ENCODE peak calls at places on chromosomes 16 and 17, in four cellular contexts. M, H, X and D are unnamed samples.

GRCh38 chr17:81513669-81514484 is 1.3 kb upstream of the ACTG1 start:
- DNase-seq in M (peak), H (peak), X (no peak), D (no peak)

GRCh38 chr16:47592232-47592631 is 131.1 kb downstream of the PHKB start:
- DNase-seq in M (no peak), H (no peak), X (no peak), D (no peak)

GRCh38 chr17:694239-694638 is 20.4 kb downstream of the VPS53 start:
- DNase-seq in X (no peak), M (no peak), H (no peak), D (no peak)

GRCh38 chr17:19904412-19904811 is 36.7 kb upstream of the ULK2 start:
- DNase-seq in H (no peak), M (peak), X (no peak), D (no peak)

GRCh38 chr17:1229354-1229890 is 40.8 kb upstream of the BHLHA9 start:
- DNase-seq in H (peak), M (no peak), X (no peak), D (peak)

GRCh38 chr17:30074726-30075125 is 41.9 kb upstream of the NSRP1 start:
- DNase-seq in H (no peak), X (no peak), M (no peak), D (no peak)

GRCh38 chr16:81127051-81127450 is 30.9 kb upstream of the GCSH start:
- DNase-seq in H (no peak), M (no peak), X (no peak), D (no peak)

GRCh38 chr17:64300566-64300965 is 37.5 kb upstream of the TEX2 start:
- DNase-seq in H (no peak), M (no peak), X (no peak), D (no peak)

GRCh38 chr17:32259596-32259995 is 6.0 kb upstream of the RHBDL3 start:
- DNase-seq in H (no peak), M (no peak), X (no peak), D (no peak)

GRCh38 chr16:57432989-57433388 is 14.2 kb downstream of the CIAPIN1 start:
- DNase-seq in X (no peak), H (no peak), M (no peak), D (no peak)
- TF ChIP-seq FOXK2 in X (no peak), H (no peak), M (no peak), D (no peak)

GRCh38 chr16:24846548-24847357 is 990 bp downstream of the SLC5A11 start:
- DNase-seq in H (no peak), X (no peak), M (no peak), D (no peak)
- TF ChIP-seq FOXK2 in H (no peak), X (no peak), M (no peak), D (no peak)

DNA sequence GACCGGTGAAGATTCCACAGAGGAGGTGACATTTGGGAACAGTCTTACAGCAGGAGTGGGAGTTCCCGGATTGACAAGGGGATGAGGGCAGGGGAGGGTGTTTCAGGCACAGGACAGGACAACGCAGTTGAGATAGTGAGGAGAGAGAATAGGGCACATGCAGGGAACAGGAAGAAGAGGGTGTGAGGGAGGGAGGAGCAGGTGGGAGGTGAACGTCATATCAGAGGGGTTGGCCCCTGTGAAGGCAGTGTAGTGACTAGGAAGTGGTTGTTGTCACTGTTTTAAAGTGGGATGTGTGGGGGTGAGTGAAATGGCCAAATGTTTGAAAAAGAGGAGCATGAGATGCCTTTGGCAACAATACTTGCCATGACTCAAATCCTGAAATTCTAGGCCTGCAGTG is 12.2 kb downstream of the PRKCB start:
- DNase-seq in X (no peak), M (no peak), H (no peak), D (no peak)
- TF ChIP-seq FOXK2 in X (no peak), M (no peak), H (no peak), D (no peak)

GRCh38 chr16:1082266-1082951 is 9.9 kb downstream of the SSTR5 start:
- DNase-seq in M (peak), H (peak), X (no peak), D (no peak)
- TF ChIP-seq FOXK2 in M (no peak), H (no peak), X (no peak), D (no peak)

GRCh38 chr17:27333410-27333980 is 39.6 kb downstream of the WSB1 start:
- DNase-seq in H (no peak), M (no peak), X (no peak), D (no peak)
- TF ChIP-seq FOXK2 in H (no peak), M (no peak), X (peak), D (no peak)

GRCh38 chr17:47290870-47291241 is 32.9 kb upstream of the EFCAB13 start:
- DNase-seq in X (no peak), M (no peak), H (no peak), D (no peak)
- TF ChIP-seq FOXK2 in X (no peak), M (no peak), H (no peak), D (no peak)

GRCh38 chr17:61489719-61490490 is 37.7 kb downstream of the TBX4 start:
- DNase-seq in M (no peak), X (no peak), H (no peak), D (no peak)

GRCh38 chr17:61492759-61493526 is 40.7 kb downstream of the TBX4 start:
- DNase-seq in X (no peak), H (no peak), M (peak), D (no peak)

GRCh38 chr17:61491981-61492380 is 39.8 kb downstream of the TBX4 start:
- DNase-seq in X (no peak), M (no peak), H (no peak), D (no peak)

GRCh38 chr17:61488878-61489718 is 36.9 kb downstream of the TBX4 start:
- DNase-seq in M (peak), H (no peak), X (no peak), D (no peak)

DNA sequence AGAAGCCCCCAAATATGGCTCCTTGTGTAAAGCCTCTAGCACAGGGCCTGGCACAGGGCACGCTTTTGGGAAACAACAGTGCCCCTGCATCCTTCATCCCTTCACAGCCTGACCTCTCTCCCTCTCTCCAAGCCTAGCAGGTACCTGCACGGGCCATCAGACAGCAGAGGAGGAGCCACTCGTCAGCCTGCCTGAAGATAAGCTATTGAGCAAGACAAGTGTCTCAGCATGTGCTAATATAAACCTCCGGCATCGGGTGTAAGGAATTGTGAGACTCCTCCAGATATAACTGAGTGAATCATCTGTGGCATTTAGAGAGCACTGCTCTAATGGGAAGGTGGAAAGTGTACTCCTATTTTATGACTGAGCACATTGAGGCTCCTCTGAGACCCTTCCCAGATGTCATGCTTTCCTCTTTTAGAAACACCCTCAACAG is 38.3 kb downstream of the TBX4 start:
- DNase-seq in M (no peak), H (no peak), X (no peak), D (no peak)
- TF ChIP-seq FOXK2 in M (no peak), H (no peak), X (no peak), D (no peak)

GRCh38 chr17:9187828-9188227 is 166.5 kb downstream of the NTN1 start:
- DNase-seq in X (no peak), M (no peak), H (no peak), D (no peak)
- TF ChIP-seq FOXK2 in X (no peak), M (no peak), H (no peak), D (no peak)

GRCh38 chr17:66317629-66318028 is 15.2 kb downstream of the PRKCA start:
- DNase-seq in M (no peak), H (no peak), X (no peak), D (no peak)

GRCh38 chr17:66319226-66319625 is 16.8 kb downstream of the PRKCA start:
- DNase-seq in X (no peak), H (no peak), M (no peak), D (no peak)

GRCh38 chr17:66326476-66327047 is 24.1 kb downstream of the PRKCA start:
- DNase-seq in H (no peak), M (no peak), X (no peak), D (no peak)

GRCh38 chr17:66322764-66323163 is 20.4 kb downstream of the PRKCA start:
- DNase-seq in M (no peak), H (no peak), X (no peak), D (no peak)
- TF ChIP-seq FOXK2 in M (no peak), H (no peak), X (no peak), D (no peak)